ENCODE peak calls at places on chromosome 7, in five cellular contexts. Q is endodermal cell, S is endothelial cell, N is neural progenitor cell, W is heart left ventricle. G is an unnamed sample.

GRCh38 chr7:130273863-130274262 is 7.2 kb downstream of the CPA2 start:
- DNase-seq in W (no peak), N (peak; percentile 48), S (peak; percentile 10), Q (peak; percentile 67), G (no peak)

GRCh38 chr7:63009771-63010170 is 988.9 kb upstream of the ZNF722 start:
- DNase-seq in S (no peak), W (no peak), N (no peak), Q (no peak), G (no peak)

GRCh38 chr7:1536768-1537630 is 6.5 kb downstream of the MAFK start:
- DNase-seq in N (peak; percentile 83), W (peak; percentile 98), Q (peak; percentile 94), S (peak; percentile 64), G (peak; percentile 93)

GRCh38 chr7:107742678-107743566 is 1.0 kb upstream of the CBLL1 start:
- DNase-seq in W (peak; percentile 63), N (peak; percentile 80), S (peak; percentile 53), Q (peak; percentile 91), G (peak; percentile 73)

GRCh38 chr7:110050831-110051230 is 1040.1 kb upstream of the LRRN3 start:
- DNase-seq in W (no peak), S (no peak), N (no peak), Q (no peak), G (no peak)

GRCh38 chr7:92177362-92177761 is 1.6 kb downstream of the LRRD1 start:
- DNase-seq in N (no peak), W (no peak), S (no peak), Q (no peak), G (no peak)

GRCh38 chr7:30321992-30322637 is 37.7 kb downstream of the ZNRF2 start:
- DNase-seq in N (no peak), Q (no peak), W (no peak), S (no peak), G (no peak)

GRCh38 chr7:133315332-133316040 is 62.6 kb downstream of the EXOC4 start:
- DNase-seq in Q (no peak), N (no peak), W (no peak), S (no peak), G (no peak)

GRCh38 chr7:97373743-97374142 is 256.2 kb downstream of the SDHAF3 start:
- DNase-seq in N (peak; percentile 9), Q (no peak), W (no peak), S (no peak), G (no peak)

GRCh38 chr7:47416454-47417121 is 165.3 kb downstream of the TNS3 start:
- DNase-seq in N (peak; percentile 19), Q (peak; percentile 61), S (no peak), W (no peak), G (no peak)

GRCh38 chr7:48962821-48963505 is 38.6 kb downstream of the CDC14C start:
- DNase-seq in Q (peak; percentile 44), N (no peak), S (no peak), W (no peak), G (no peak)

GRCh38 chr7:20241491-20242261 is 24.5 kb upstream of the MACC1 start:
- DNase-seq in N (no peak), S (no peak), Q (no peak), W (no peak), G (no peak)

GRCh38 chr7:157985636-157986035 is 602.0 kb downstream of the PTPRN2 start:
- DNase-seq in S (no peak), W (no peak), Q (no peak), N (no peak), G (no peak)

GRCh38 chr7:21426958-21427860 is 674 bp upstream of the SP4 start:
- DNase-seq in S (peak; percentile 99), N (peak; percentile 100), W (peak; percentile 99), Q (peak; percentile 99), G (peak; percentile 100)
- TF ChIP-seq CTCF in S (no peak), N (no peak), W (no peak), Q (no peak), G (peak; percentile 22)

DNA sequence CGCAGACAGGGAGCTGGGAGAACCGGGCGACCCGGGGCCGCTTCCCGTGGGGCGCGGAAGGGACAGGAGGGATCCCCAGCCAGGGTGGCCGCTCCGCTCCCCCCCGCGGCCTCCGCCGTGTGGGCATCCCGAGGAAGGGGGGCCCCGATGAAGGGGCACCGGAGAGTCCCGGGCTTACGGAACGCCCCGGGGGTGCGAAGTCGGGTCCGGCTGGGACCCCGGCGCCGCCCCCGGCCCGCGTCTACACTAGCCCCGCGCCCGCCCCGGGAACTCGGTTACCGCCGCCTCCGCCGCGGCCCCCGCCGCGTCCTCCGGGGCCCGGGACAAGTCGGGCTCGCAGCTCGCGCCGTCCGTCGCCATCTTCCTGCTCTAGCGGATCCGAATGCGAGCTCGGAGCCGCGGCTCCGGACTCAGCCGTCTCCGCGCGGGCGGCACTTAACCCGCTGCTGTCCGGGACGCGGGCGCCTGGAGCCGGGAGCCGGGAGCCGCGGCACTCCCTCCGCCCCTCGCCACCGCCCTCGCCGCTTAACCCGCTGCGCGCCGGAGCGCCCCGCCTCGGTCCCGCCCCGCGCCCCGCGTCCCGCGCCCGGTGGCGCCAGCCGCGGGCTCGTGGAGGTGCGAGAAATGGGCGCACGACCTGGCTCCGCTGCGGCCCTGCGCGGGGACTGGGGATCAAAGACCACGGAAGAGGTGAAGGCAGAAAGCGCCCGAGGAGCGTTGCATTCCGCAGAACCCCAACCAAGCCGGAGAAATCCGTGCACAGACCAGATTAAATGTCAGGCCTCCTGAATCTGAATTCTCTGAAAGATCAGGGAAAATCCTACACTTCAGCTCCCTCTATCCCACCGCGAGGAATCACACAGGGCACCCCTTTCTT is at the start of gene CTTNBP2:
- DNase-seq in W (peak; percentile 45), Q (peak; percentile 87), S (peak; percentile 67), N (peak; percentile 90), G (peak; percentile 67)
- TF ChIP-seq CTCF in W (no peak), Q (peak; percentile 22), S (no peak), N (peak; percentile 26), G (peak; percentile 5)

GRCh38 chr7:38307640-38308039 is 34.2 kb upstream of the TARP start:
- DNase-seq in S (no peak), Q (no peak), W (no peak), N (no peak), G (no peak)

GRCh38 chr7:38303866-38304265 is 30.4 kb upstream of the TARP start:
- DNase-seq in N (no peak), W (no peak), Q (no peak), S (no peak), G (no peak)

GRCh38 chr7:38309555-38309954 is 36.1 kb upstream of the TARP start:
- DNase-seq in W (no peak), S (no peak), N (no peak), Q (no peak), G (no peak)

GRCh38 chr7:38306136-38306535 is 32.7 kb upstream of the TARP start:
- DNase-seq in Q (no peak), N (no peak), W (no peak), S (no peak), G (no peak)

DNA sequence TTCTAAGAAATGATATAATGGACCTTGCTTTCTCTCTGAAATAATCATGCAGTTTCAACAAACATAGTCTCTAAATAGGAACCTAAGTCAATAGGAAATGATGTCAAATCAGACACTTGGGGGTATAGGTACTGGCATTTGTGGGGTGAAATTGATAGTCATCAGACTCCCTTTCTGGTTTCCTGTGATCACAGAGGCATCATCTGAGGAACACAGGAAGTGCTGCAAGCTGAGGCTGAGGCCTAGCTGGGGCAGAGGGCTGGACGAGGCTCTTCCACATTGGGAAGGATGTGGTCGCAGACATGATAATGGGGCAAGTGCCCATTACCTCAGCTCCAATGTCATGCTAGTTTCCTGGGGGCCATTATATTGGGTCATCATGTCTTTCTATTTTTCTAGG is 33.5 kb upstream of the TARP start:
- DNase-seq in S (no peak), W (no peak), Q (no peak), N (no peak), G (no peak)
- TF ChIP-seq CTCF in S (no peak), W (no peak), Q (no peak), N (no peak), G (no peak)

GRCh38 chr7:3301831-3302618 is 973 bp downstream of the SDK1 start:
- DNase-seq in S (peak; percentile 26), W (no peak), Q (peak; percentile 74), N (peak; percentile 36), G (peak; percentile 27)
- TF ChIP-seq CTCF in S (no peak), W (no peak), Q (peak; percentile 63), N (peak; percentile 15), G (no peak)

G was measured in right lobe of liver.